ENCODE peak calls at places on chromosomes 7 and 10, in five cellular contexts. S, P, J, D and X are unnamed samples.
A peak's percentile ranks its signal among the peaks of the same experiment; 100 is the strongest.

GRCh38 chr7:125599387-125599786 is 669.8 kb upstream of the POT1 start:
- DNase-seq in S (peak; percentile 13), P (no peak), J (no peak), D (no peak), X (no peak)

GRCh38 chr7:87047-87446 is 105.3 kb upstream of the FAM20C start:
- DNase-seq in S (no peak), P (no peak), J (peak; percentile 31), D (no peak), X (no peak)

GRCh38 chr7:150322833-150323681 is at the start of the genes ACTR3C and LRRC61:
- DNase-seq in S (peak; percentile 89), P (no peak), J (no peak), D (peak; percentile 74), X (no peak)

GRCh38 chr7:5231811-5232484 is 41.9 kb downstream of the WIPI2 start:
- DNase-seq in S (no peak), P (no peak), J (no peak), D (no peak), X (peak; percentile 93)

GRCh38 chr7:100675581-100676350 is 2.2 kb downstream of the GNB2 start:
- DNase-seq in S (peak; percentile 89), P (no peak), J (peak; percentile 80), D (no peak), X (peak; percentile 34)

GRCh38 chr7:98346515-98347069 is 54.3 kb downstream of the BAIAP2L1 start:
- DNase-seq in S (no peak), P (no peak), J (no peak), D (no peak), X (no peak)

GRCh38 chr10:43958964-43959363 is 310.3 kb upstream of the ZNF32 start:
- DNase-seq in S (no peak), P (no peak), J (no peak), D (no peak), X (no peak)

GRCh38 chr7:137851361-137851945 is 4.7 kb upstream of the DGKI start:
- DNase-seq in S (no peak), P (no peak), J (no peak), D (no peak), X (no peak)

GRCh38 chr10:29932991-29933390 is 126.4 kb downstream of the JCAD start:
- DNase-seq in S (no peak), P (no peak), J (no peak), D (no peak), X (no peak)

GRCh38 chr10:128092454-128092853 is 33.8 kb downstream of the MKI67 start:
- DNase-seq in S (no peak), P (no peak), J (no peak), D (no peak), X (no peak)

GRCh38 chr10:60093317-60093716 is 187.0 kb upstream of the CCDC6 start:
- DNase-seq in S (no peak), P (no peak), J (no peak), D (no peak), X (no peak)

GRCh38 chr7:131556055-131556911 is at the start of gene PODXL:
- DNase-seq in S (peak; percentile 95), P (no peak), J (peak; percentile 83), D (no peak), X (no peak)

GRCh38 chr7:92731327-92732063 is 104.9 kb downstream of the CDK6 start:
- DNase-seq in S (no peak), P (no peak), J (no peak), D (no peak), X (no peak)

GRCh38 chr10:72220637-72221036 is 4.6 kb upstream of the ASCC1 start:
- DNase-seq in S (no peak), P (no peak), J (no peak), D (no peak), X (no peak)

GRCh38 chr10:79403441-79404230 is 41.8 kb downstream of the ZCCHC24 start:
- DNase-seq in S (no peak), P (no peak), J (no peak), D (peak; percentile 87), X (no peak)

GRCh38 chr10:13414855-13415254 is 66.8 kb upstream of the SEPHS1 start:
- DNase-seq in S (peak; percentile 42), P (peak; percentile 43), J (peak; percentile 77), D (peak; percentile 88), X (no peak)

GRCh38 chr7:29639386-29639785 is 75.8 kb downstream of the PRR15 start:
- DNase-seq in S (no peak), P (no peak), J (no peak), D (no peak), X (no peak)
- TF ChIP-seq SRF in S (no peak), P (no peak), J (no peak), D (no peak), X (no peak)

GRCh38 chr10:68154211-68154497 is 44.9 kb downstream of the MYPN start:
- DNase-seq in S (no peak), P (no peak), J (peak; percentile 53), D (no peak), X (no peak)
- TF ChIP-seq SRF in S (no peak), P (no peak), J (no peak), D (no peak), X (no peak)

GRCh38 chr7:42212541-42213090 is 24.4 kb downstream of the GLI3 start:
- DNase-seq in S (no peak), P (no peak), J (no peak), D (no peak), X (no peak)

GRCh38 chr7:42207420-42207819 is 29.6 kb downstream of the GLI3 start:
- DNase-seq in S (no peak), P (no peak), J (no peak), D (no peak), X (no peak)

GRCh38 chr7:42210333-42210732 is 26.7 kb downstream of the GLI3 start:
- DNase-seq in S (no peak), P (no peak), J (no peak), D (no peak), X (no peak)

GRCh38 chr7:42213093-42213492 is 23.9 kb downstream of the GLI3 start:
- DNase-seq in S (no peak), P (no peak), J (no peak), D (no peak), X (no peak)

DNA sequence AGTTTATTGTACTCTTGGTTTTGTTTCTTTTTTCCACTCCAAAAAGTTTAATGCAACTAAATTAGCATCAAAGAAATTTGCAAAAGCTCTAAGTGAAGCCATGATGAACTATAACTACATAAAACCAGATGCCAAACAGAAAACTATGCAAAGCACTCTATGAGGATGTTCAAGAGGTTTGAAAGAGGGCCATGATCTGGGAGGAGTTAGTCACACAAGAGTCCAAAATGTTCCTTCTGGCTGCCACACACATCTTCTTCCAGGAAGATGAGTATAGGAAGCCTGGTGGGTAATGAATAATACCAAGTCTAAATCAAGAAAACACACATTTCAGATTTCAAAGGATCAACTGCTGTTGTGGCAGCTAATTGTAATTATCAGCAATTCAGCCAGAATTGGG is 28.4 kb downstream of the GLI3 start:
- DNase-seq in S (no peak), P (no peak), J (no peak), D (no peak), X (no peak)
- TF ChIP-seq SRF in S (no peak), P (no peak), J (no peak), D (no peak), X (no peak)

GRCh38 chr7:32910195-32910594 is 18.6 kb upstream of the KBTBD2 start:
- DNase-seq in S (no peak), P (no peak), J (no peak), D (no peak), X (no peak)

GRCh38 chr7:32914186-32914585 is 22.6 kb upstream of the KBTBD2 start:
- DNase-seq in S (no peak), P (no peak), J (no peak), D (no peak), X (no peak)

GRCh38 chr7:32916006-32916405 is 24.4 kb upstream of the KBTBD2 start:
- DNase-seq in S (no peak), P (no peak), J (no peak), D (no peak), X (no peak)

GRCh38 chr7:32915041-32915536 is 23.5 kb upstream of the KBTBD2 start:
- DNase-seq in S (no peak), P (no peak), J (no peak), D (no peak), X (no peak)
- TF ChIP-seq SRF in S (no peak), P (no peak), J (no peak), D (no peak), X (no peak)

GRCh38 chr7:39127058-39127457 is 149.3 kb downstream of the POU6F2 start:
- DNase-seq in S (no peak), P (no peak), J (no peak), D (no peak), X (no peak)

GRCh38 chr7:39130304-39130703 is 152.6 kb downstream of the POU6F2 start:
- DNase-seq in S (no peak), P (no peak), J (no peak), D (no peak), X (no peak)

GRCh38 chr7:39133088-39133487 is 155.4 kb downstream of the POU6F2 start:
- DNase-seq in S (no peak), P (no peak), J (no peak), D (no peak), X (no peak)

GRCh38 chr7:39132306-39132705 is 154.6 kb downstream of the POU6F2 start:
- DNase-seq in S (no peak), P (no peak), J (no peak), D (no peak), X (no peak)

DNA sequence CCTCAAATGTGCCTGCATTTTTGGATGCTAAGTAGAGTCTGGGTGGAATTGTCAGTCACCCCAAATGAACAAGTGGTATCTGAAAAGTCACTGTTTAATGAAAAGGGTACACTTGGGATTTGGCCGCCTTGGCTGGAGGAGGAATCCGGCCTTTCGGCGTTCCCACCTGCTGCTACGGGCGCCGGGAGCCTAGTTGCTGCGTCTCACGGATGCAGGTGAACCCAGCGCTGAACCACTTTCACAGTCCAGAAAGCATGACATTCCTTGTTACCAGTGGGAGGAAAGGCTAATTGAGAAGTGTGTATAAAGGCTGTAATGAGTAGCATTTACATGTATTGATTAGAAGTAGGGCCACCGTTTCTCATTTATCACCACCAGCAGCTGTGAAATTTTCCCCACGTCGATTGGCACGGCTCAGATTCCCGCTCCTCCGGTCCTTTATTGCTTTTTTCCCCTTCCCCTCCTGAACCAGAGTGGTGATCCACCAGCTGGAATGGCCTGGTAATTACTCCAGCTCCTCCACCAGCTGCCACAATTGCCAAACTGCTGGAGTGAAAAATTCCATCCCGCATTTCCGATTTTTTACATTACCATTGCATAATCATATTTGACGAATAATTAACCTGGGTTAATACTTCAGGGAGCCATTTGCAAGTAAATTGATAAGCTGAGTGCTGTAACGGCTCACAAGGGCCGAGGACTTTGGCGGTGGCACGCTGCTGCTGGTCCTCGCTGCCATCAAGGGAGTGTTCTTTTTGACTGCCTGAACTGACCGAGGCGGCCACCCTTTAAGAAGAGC is 153.2 kb downstream of the POU6F2 start:
- DNase-seq in S (no peak), P (no peak), J (no peak), D (no peak), X (no peak)
- TF ChIP-seq SRF in S (no peak), P (no peak), J (no peak), D (no peak), X (no peak)